ENCODE peak calls at places on chromosomes 13 and 19, in nine cellular contexts. H is psoas muscle; V is endodermal cell; J is left ventricle myocardium inferior; L is CD4-positive, alpha-beta memory T cell; F is CD8-positive, alpha-beta memory T cell; I is adrenal gland; Y is lower lobe of right lung; C is pancreas. M is an unnamed sample. For H3K9me3 and H3K36me3, the result is how much of the 10 kb centered on the place peaks cover.

GRCh38 chr13:26872444-26873173 is 112.0 kb upstream of the GPR12 start:
- DNase-seq in H (no peak), V (peak), J (peak), L (peak), F (peak), I (peak), Y (peak), C (peak), M (no peak)

GRCh38 chr19:50568321-50569022 is at the start of gene LRRC4B:
- DNase-seq in H (no peak), V (peak), J (no peak), L (no peak), F (no peak), I (no peak), Y (no peak), C (no peak), M (no peak)

GRCh38 chr19:19230505-19230904 is 18.7 kb downstream of the NCAN start:
- DNase-seq in H (no peak), V (no peak), J (no peak), L (no peak), F (no peak), I (no peak), Y (no peak), C (no peak), M (no peak)

GRCh38 chr13:63124863-63125262 is 1709.2 kb upstream of the PCDH20 start:
- DNase-seq in H (no peak), V (no peak), J (no peak), L (no peak), F (no peak), I (no peak), Y (no peak), C (no peak), M (peak)

GRCh38 chr19:38648789-38649304 is 1.4 kb downstream of the ACTN4 start:
- DNase-seq in H (no peak), V (peak), J (no peak), L (no peak), F (no peak), I (no peak), Y (no peak), C (no peak), M (no peak)

GRCh38 chr19:27746691-27747380 is 1466.1 kb downstream of the UQCRFS1 start:
- DNase-seq in H (peak), V (peak), J (peak), L (no peak), F (no peak), I (peak), Y (no peak), C (no peak), M (no peak)

GRCh38 chr19:40229484-40229883 is 3.0 kb upstream of the CCNP start:
- DNase-seq in H (no peak), V (no peak), J (no peak), L (no peak), F (no peak), I (no peak), Y (no peak), C (no peak), M (no peak)

GRCh38 chr13:114146173-114146572 is 13.8 kb upstream of the RASA3 start:
- DNase-seq in H (no peak), V (no peak), J (no peak), L (no peak), F (no peak), I (no peak), Y (no peak), C (peak), M (no peak)

GRCh38 chr19:36573948-36574726 is 1.0 kb upstream of the ZNF529 start:
- DNase-seq in H (no peak), V (no peak), J (no peak), L (no peak), F (no peak), I (peak), Y (no peak), C (no peak), M (no peak)

GRCh38 chr19:30204721-30205120 is 167.5 kb upstream of the ZNF536 start:
- DNase-seq in H (no peak), V (peak), J (no peak), L (no peak), F (no peak), I (no peak), Y (no peak), C (no peak), M (no peak)

GRCh38 chr13:111925146-111925875 is 141.6 kb upstream of the SOX1 start:
- DNase-seq in H (no peak), V (peak), J (no peak), L (no peak), F (no peak), I (no peak), Y (no peak), C (no peak), M (no peak)

GRCh38 chr13:112105884-112106283 is 38.9 kb downstream of the SOX1 start:
- DNase-seq in H (no peak), V (peak), J (no peak), L (no peak), F (no peak), I (no peak), Y (no peak), C (no peak), M (no peak)

GRCh38 chr13:113105032-113105993 is at the start of gene F7:
- DNase-seq in H (no peak), V (no peak), J (no peak), L (no peak), F (no peak), I (no peak), Y (no peak), C (no peak), M (no peak)

GRCh38 chr13:72463561-72463960 is 263.9 kb downstream of the MZT1 start:
- DNase-seq in H (no peak), V (no peak), J (no peak), L (no peak), F (no peak), I (peak), Y (no peak), C (no peak), M (no peak)

GRCh38 chr19:11268783-11269267 is 6.5 kb upstream of the DOCK6 start:
- DNase-seq in H (peak), V (no peak), J (peak), L (no peak), F (no peak), I (peak), Y (peak), C (no peak), M (no peak)

GRCh38 chr13:30792257-30793000 is 57.1 kb downstream of the ALOX5AP start:
- DNase-seq in H (peak), V (peak), J (peak), L (no peak), F (no peak), I (peak), Y (peak), C (peak), M (no peak)

GRCh38 chr19:55676384-55676783 is 1.4 kb downstream of the EPN1 start:
- DNase-seq in H (peak), V (no peak), J (no peak), L (no peak), F (no peak), I (no peak), Y (no peak), C (peak), M (no peak)

GRCh38 chr13:22235285-22235949 is 564.5 kb downstream of the FGF9 start:
- DNase-seq in H (no peak), V (peak), J (no peak), L (no peak), F (no peak), I (no peak), Y (no peak), C (no peak), M (no peak)

GRCh38 chr13:34469212-34469983 is 472.7 kb upstream of the NBEA start:
- DNase-seq in H (no peak), V (no peak), J (no peak), L (no peak), F (no peak), I (no peak), Y (no peak), C (no peak), M (no peak)

GRCh38 chr13:109592776-109593175 is 193.6 kb downstream of the IRS2 start:
- DNase-seq in H (no peak), V (no peak), J (no peak), L (no peak), F (no peak), I (no peak), Y (no peak), C (no peak), M (no peak)

GRCh38 chr13:112999414-113000177 is 30.6 kb downstream of the MCF2L start:
- DNase-seq in H (no peak), V (no peak), J (no peak), L (no peak), F (no peak), I (no peak), Y (no peak), C (no peak), M (no peak)

GRCh38 chr19:20999731-21000352 is 20.6 kb upstream of the ZNF430 start:
- DNase-seq in H (peak), V (peak), J (peak), L (peak), F (peak), I (peak), Y (peak), C (peak), M (peak)

GRCh38 chr19:50191270-50191669 is 12.2 kb upstream of the MYH14 start:
- DNase-seq in H (no peak), V (no peak), J (no peak), L (no peak), F (no peak), I (no peak), Y (no peak), C (no peak), M (no peak)

GRCh38 chr19:47035495-47036232 is 12.8 kb downstream of the TMEM160 start:
- DNase-seq in H (peak), V (peak), J (peak), L (peak), F (peak), I (peak), Y (peak), C (peak), M (peak)

GRCh38 chr13:44498969-44499368 is 77.2 kb downstream of the TSC22D1 start:
- DNase-seq in H (no peak), V (no peak), J (no peak), L (no peak), F (no peak), I (no peak), Y (no peak), C (peak), M (no peak)

GRCh38 chr13:20127563-20128458 is 33.0 kb downstream of the GJA3 start:
- DNase-seq in H (peak), V (peak), J (peak), L (peak), F (peak), I (peak), Y (peak), C (peak), M (no peak)

GRCh38 chr13:43388282-43389034 is 365.1 kb downstream of the DNAJC15 start:
- DNase-seq in H (no peak), V (no peak), J (no peak), L (no peak), F (no peak), I (no peak), Y (no peak), C (peak), M (no peak)

GRCh38 chr19:15780595-15781418 is 6.7 kb upstream of the OR10H5 start:
- DNase-seq in H (no peak), V (no peak), J (no peak), L (no peak), F (no peak), I (no peak), Y (no peak), C (no peak), M (no peak)

GRCh38 chr19:15779756-15780476 is 7.5 kb upstream of the OR10H5 start:
- DNase-seq in H (peak), V (no peak), J (peak), L (no peak), F (no peak), I (peak), Y (peak), C (peak), M (no peak)

GRCh38 chr19:15776991-15777787 is 10.3 kb upstream of the OR10H5 start:
- DNase-seq in H (no peak), V (no peak), J (no peak), L (no peak), F (no peak), I (no peak), Y (no peak), C (no peak), M (no peak)

GRCh38 chr19:15776264-15776663 is 11.2 kb upstream of the OR10H5 start:
- DNase-seq in H (no peak), V (no peak), J (no peak), L (no peak), F (no peak), I (no peak), Y (no peak), C (no peak), M (no peak)

GRCh38 chr19:15775249-15775648 is 12.2 kb upstream of the OR10H5 start:
- DNase-seq in H (no peak), V (no peak), J (no peak), L (no peak), F (no peak), I (no peak), Y (no peak), C (no peak), M (no peak)
- H3K9me3 ChIP-seq in H (under half), V (half or more), J (under half), L (under half), F (under half), I (under half), Y (under half), C (under half), M (under half)

DNA sequence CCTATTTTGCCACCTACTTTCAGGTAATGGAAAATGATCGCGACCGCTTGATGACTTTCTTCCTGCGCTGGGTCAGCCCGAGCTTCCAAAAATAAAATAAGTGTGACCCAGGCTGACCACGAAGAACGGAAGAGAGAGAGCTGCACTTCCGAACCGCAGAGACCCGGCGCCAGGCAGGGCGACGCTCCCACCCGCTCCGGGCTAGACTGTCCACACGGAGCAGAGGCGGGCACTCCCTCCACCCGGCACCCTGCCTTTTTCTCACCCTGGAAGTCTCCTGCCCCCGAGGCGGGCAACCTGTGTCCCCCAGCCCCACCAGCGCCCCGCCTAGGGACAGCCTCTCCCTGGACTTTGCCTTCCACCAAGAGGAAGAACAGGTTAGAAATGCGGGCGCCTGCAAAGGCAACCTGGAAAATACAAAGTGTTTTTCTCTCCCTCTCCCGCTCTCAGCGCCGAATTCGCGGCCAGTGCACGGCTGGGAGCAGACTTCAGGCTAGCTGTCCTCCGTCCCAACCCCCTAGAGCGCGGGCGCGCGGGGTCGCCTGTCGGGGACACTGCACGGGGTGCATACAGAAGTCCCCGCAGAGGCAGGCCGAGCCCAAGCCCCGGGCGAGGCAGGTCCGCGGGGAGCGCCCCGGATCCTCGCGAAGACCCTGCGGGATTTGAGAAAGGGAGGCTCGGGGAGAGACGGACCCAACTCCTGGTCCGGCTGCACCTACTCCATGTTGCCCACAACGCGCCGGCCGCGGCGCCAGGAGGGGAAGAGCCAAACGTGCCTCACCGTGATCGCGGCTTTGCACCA is 884 bp downstream of the SPRY2 start:
- DNase-seq in H (peak), V (peak), J (peak), L (no peak), F (no peak), I (peak), Y (peak), C (peak), M (no peak)
- H3K27ac ChIP-seq in H (peak), V (peak), J (peak), L (no peak), F (peak), I (peak), Y (peak), C (peak), M (no peak)

GRCh38 chr13:41389580-41389979 is 67.8 kb upstream of the RGCC start:
- DNase-seq in H (no peak), V (no peak), J (no peak), L (no peak), F (peak), I (no peak), Y (no peak), C (no peak), M (no peak)
- H3K36me3 ChIP-seq in H (under half), V (under half), J (under half), L (under half), F (under half), I (under half), Y (under half), C (under half), M (under half)

GRCh38 chr19:9523885-9524474 is 14.5 kb downstream of the ZNF426 start:
- DNase-seq in H (no peak), V (no peak), J (no peak), L (no peak), F (no peak), I (no peak), Y (no peak), C (no peak), M (no peak)
- H3K9me3 ChIP-seq in H (half or more), V (half or more), J (half or more), L (half or more), F (half or more), I (half or more), Y (half or more), C (under half), M (under half)